ENCODE peak calls at places on chromosomes 7 and 10, in eight cellular contexts. L is mesenteric fat pad; H is effector memory CD4-positive, alpha-beta T cell; Y is C1 segment of cervical spinal cord; X is NCI-H748 treated with DMSO at 0.1 percent for 48 hours; I is stimulated activated naive CD8-positive, alpha-beta T cell treated with anti-CD3 and anti-CD28 coated beads, Interleukin-15, Interleukin-2, amounts not matched to agents 100 U/mL and 50 U/mL, for 24 hours; D is NCI-H1417; Q is iPS-NIHi11. V is an unnamed sample.

GRCh38 chr10:123149568-123150228 is 1.8 kb downstream of the HMX2 start:
- DNase-seq in L (no peak), H (no peak), Y (no peak), X (no peak), I (peak; percentile 54), D (peak; percentile 58), Q (no peak), V (no peak)

GRCh38 chr7:151125835-151126481 is 39.7 kb downstream of the AGAP3 start:
- DNase-seq in L (no peak), H (no peak), Y (no peak), X (no peak), I (no peak), D (no peak), Q (peak; percentile 88), V (no peak)

GRCh38 chr10:70551971-70552422 is 50.5 kb downstream of the PRF1 start:
- DNase-seq in L (no peak), H (no peak), Y (no peak), X (no peak), I (no peak), D (no peak), Q (no peak), V (no peak)

GRCh38 chr7:39560997-39561396 is 5.2 kb upstream of the YAE1 start:
- DNase-seq in L (no peak), H (no peak), Y (no peak), X (no peak), I (no peak), D (no peak), Q (no peak), V (no peak)

GRCh38 chr10:117441812-117442443 is 66.7 kb upstream of the PDZD8 start:
- DNase-seq in L (no peak), H (no peak), Y (no peak), X (no peak), I (no peak), D (no peak), Q (no peak), V (no peak)

GRCh38 chr10:127024655-127025054 is 119.4 kb downstream of the DOCK1 start:
- DNase-seq in L (no peak), H (no peak), Y (no peak), X (no peak), I (no peak), D (no peak), Q (no peak), V (no peak)

GRCh38 chr10:25738776-25739175 is 195.3 kb upstream of the MYO3A start:
- DNase-seq in L (no peak), H (no peak), Y (no peak), X (no peak), I (no peak), D (no peak), Q (no peak), V (no peak)

GRCh38 chr10:131452926-131453771 is 141.6 kb upstream of the TCERG1L start:
- DNase-seq in L (peak; percentile 74), H (no peak), Y (peak; percentile 64), X (no peak), I (no peak), D (no peak), Q (peak; percentile 84), V (no peak)

GRCh38 chr7:37359662-37360444 is 88.8 kb downstream of the ELMO1 start:
- DNase-seq in L (no peak), H (no peak), Y (no peak), X (no peak), I (no peak), D (no peak), Q (no peak), V (no peak)

GRCh38 chr10:74058071-74058470 is 60.2 kb downstream of the VCL start:
- DNase-seq in L (no peak), H (no peak), Y (no peak), X (peak; percentile 15), I (no peak), D (peak; percentile 51), Q (no peak), V (no peak)

GRCh38 chr7:141073641-141074161 is at the start of gene TMEM178B:
- DNase-seq in L (no peak), H (no peak), Y (peak; percentile 48), X (no peak), I (peak; percentile 30), D (peak; percentile 86), Q (peak; percentile 49), V (no peak)

GRCh38 chr10:95262763-95263518 is 27.9 kb downstream of the PDLIM1 start:
- DNase-seq in L (no peak), H (no peak), Y (no peak), X (no peak), I (no peak), D (no peak), Q (no peak), V (no peak)